ENCODE peak calls at places on chromosomes 4 and X, in five cellular contexts. S is coronary artery, F is nephron progenitor cell, K is cardiac fibroblast, H is mammary epithelial cell. N is an unnamed sample.

GRCh38 chrX:19904778-19905367 is 17.5 kb upstream of the SH3KBP1 start:
- DNase-seq in S (no peak), F (peak), K (peak), H (peak), N (peak)

GRCh38 chr4:89434364-89434988 is 126.9 kb upstream of the GPRIN3 start:
- DNase-seq in S (no peak), F (no peak), K (peak), H (peak), N (peak)

GRCh38 chr4:100367451-100367850 is 150.4 kb downstream of the EMCN start:
- DNase-seq in S (no peak), F (no peak), K (no peak), H (no peak), N (no peak)

GRCh38 chr4:47442980-47443379 is 20.5 kb downstream of the COMMD8 start:
- DNase-seq in S (no peak), F (no peak), K (no peak), H (no peak), N (no peak)

GRCh38 chr4:163191999-163192398 is 25.3 kb upstream of the NAF1 start:
- DNase-seq in S (no peak), F (no peak), K (peak), H (peak), N (peak)

GRCh38 chrX:16186380-16187007 is 19.2 kb downstream of the MAGEB17 start:
- DNase-seq in S (no peak), F (no peak), K (no peak), H (no peak), N (no peak)

GRCh38 chrX:48835524-48836329 is at the start of gene PCSK1N:
- DNase-seq in S (no peak), F (peak), K (no peak), H (peak), N (no peak)

GRCh38 chr4:35963969-35964515 is 280.3 kb downstream of the ARAP2 start:
- DNase-seq in S (no peak), F (no peak), K (peak), H (peak), N (no peak)

GRCh38 chr4:82611982-82612381 is 50.2 kb upstream of the TMEM150C start:
- DNase-seq in S (no peak), F (no peak), K (no peak), H (no peak), N (no peak)

GRCh38 chrX:32137525-32137924 is 1065.7 kb upstream of the FTHL17 start:
- DNase-seq in S (no peak), F (peak), K (peak), H (no peak), N (no peak)

GRCh38 chr4:31461425-31461824 is 741.3 kb downstream of the PCDH7 start:
- DNase-seq in S (no peak), F (no peak), K (peak), H (peak), N (no peak)

GRCh38 chr4:7817877-7818675 is 121.6 kb downstream of the AFAP1 start:
- DNase-seq in S (no peak), F (no peak), K (no peak), H (no peak), N (no peak)

GRCh38 chrX:107744868-107745267 is 30.7 kb downstream of the TSC22D3 start:
- DNase-seq in S (no peak), F (no peak), K (no peak), H (no peak), N (no peak)

GRCh38 chr4:53601251-53601764 is 10.0 kb upstream of the LNX1 start:
- DNase-seq in S (no peak), F (peak), K (peak), H (no peak), N (no peak)

GRCh38 chr4:110287130-110287529 is 88.7 kb upstream of the ELOVL6 start:
- DNase-seq in S (no peak), F (no peak), K (peak), H (peak), N (peak)

GRCh38 chr4:71261633-71262121 is 77.1 kb upstream of the SLC4A4 start:
- DNase-seq in S (no peak), F (no peak), K (no peak), H (no peak), N (no peak)

GRCh38 chr4:105979506-105979905 is 84.2 kb downstream of the NPNT start:
- DNase-seq in S (no peak), F (no peak), K (no peak), H (no peak), N (peak)

GRCh38 chrX:31854716-31855115 is 782.9 kb upstream of the FTHL17 start:
- DNase-seq in S (no peak), F (no peak), K (no peak), H (no peak), N (no peak)

GRCh38 chrX:16711219-16712115 is 1.0 kb downstream of the CTPS2 start:
- DNase-seq in S (no peak), F (no peak), K (no peak), H (no peak), N (no peak)

GRCh38 chr4:85966308-85966882 is 393.5 kb downstream of the MAPK10 start:
- DNase-seq in S (no peak), F (no peak), K (peak), H (no peak), N (no peak)

GRCh38 chr4:85928775-85929585 is 430.9 kb downstream of the MAPK10 start:
- DNase-seq in S (no peak), F (no peak), K (peak), H (peak), N (peak)

GRCh38 chr4:75671802-75672421 is 1.3 kb downstream of the G3BP2 start:
- DNase-seq in S (no peak), F (no peak), K (peak), H (no peak), N (no peak)

GRCh38 chr4:60201052-60201673 is 999.0 kb upstream of the ADGRL3 start:
- DNase-seq in S (no peak), F (peak), K (peak), H (peak), N (peak)

GRCh38 chr4:77219266-77219665 is 62.3 kb downstream of the CCNG2 start:
- DNase-seq in S (no peak), F (no peak), K (no peak), H (no peak), N (no peak)

GRCh38 chr4:121246698-121247097 is 82.6 kb upstream of the TNIP3 start:
- DNase-seq in S (no peak), F (no peak), K (no peak), H (no peak), N (no peak)

GRCh38 chrX:20455001-20455400 is 188.3 kb upstream of the RPS6KA3 start:
- DNase-seq in S (no peak), F (no peak), K (peak), H (no peak), N (peak)

DNA sequence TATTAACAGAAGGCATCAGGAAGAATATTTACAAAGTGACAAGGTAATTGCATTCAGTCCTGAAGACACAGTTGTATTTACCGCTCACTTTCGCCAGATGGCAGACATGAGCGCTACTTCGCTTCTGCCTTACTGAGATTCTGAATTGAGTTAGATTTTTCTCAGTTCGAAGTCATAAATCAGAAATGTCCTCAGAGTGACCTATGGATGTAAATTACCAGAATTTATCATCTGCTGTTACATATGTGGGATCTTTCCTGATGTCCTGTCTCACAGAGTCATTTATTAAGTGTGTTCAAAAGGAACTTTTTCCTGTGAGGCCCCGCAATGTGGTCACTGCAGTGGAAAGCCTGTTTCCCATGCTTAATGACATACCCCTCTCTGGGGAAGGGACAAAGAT is 97.3 kb upstream of the DCLK2 start:
- DNase-seq in S (no peak), F (peak), K (peak), H (peak), N (peak)
- TF ChIP-seq CTCF in S (peak), F (peak), K (peak), H (peak), N (peak)

DNA sequence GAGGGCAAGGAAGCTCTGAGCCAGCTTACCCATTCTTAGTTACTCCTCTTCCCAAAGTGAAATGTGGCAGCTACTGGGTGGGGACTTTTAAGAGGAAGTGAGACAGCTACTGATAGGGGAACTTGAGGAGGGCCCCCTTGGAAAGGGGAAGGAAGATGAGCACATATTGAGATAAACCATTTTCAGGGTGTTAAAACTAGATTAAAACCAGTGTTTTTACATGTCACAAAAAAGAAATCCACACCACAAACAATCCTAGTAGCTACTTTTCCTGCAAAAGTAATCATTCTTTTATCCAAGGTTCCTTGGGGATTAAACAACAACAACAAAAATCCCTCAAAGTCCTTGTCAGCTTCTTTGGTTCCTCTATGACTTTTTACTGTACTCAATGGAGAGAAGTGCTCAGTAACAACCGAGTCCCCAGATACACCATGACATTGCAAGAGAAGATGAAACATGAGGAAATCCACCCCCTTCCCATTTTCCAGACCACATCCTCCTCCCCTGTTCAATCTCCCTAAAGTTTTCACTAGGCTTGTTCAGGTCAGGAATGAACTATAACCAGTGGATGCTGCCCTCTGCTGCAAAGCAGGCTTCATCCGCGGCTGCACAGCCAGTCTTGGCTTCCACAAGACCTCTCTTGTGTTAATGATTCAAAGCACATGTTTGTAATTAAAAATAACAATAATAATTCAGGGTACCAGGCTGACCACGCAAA is 113.5 kb upstream of the TMEM164 start:
- DNase-seq in S (no peak), F (peak), K (peak), H (no peak), N (peak)
- TF ChIP-seq CTCF in S (no peak), F (no peak), K (peak), H (peak), N (peak)

DNA sequence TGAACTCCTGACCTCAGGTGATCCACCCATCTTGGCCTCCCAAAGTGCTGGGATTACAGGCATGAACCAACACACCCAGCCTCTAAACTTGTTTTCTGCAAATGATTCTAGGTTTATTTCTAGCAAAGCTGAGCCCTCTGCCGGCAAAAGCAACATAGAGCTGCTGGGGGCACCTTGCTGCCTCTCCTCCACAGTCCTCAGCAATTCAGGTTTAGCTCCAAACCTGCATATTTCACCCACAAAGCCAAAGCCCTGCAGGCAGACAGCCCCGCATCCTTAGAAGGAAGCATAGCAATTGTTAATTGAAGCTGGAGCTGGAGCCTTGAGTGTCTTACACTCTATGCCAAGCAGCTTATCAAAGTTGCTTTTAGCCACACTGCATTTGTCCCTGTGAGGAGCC is 24.9 kb upstream of the OCIAD2 start:
- DNase-seq in S (no peak), F (no peak), K (no peak), H (no peak), N (no peak)
- TF ChIP-seq CTCF in S (no peak), F (no peak), K (no peak), H (no peak), N (no peak)

DNA sequence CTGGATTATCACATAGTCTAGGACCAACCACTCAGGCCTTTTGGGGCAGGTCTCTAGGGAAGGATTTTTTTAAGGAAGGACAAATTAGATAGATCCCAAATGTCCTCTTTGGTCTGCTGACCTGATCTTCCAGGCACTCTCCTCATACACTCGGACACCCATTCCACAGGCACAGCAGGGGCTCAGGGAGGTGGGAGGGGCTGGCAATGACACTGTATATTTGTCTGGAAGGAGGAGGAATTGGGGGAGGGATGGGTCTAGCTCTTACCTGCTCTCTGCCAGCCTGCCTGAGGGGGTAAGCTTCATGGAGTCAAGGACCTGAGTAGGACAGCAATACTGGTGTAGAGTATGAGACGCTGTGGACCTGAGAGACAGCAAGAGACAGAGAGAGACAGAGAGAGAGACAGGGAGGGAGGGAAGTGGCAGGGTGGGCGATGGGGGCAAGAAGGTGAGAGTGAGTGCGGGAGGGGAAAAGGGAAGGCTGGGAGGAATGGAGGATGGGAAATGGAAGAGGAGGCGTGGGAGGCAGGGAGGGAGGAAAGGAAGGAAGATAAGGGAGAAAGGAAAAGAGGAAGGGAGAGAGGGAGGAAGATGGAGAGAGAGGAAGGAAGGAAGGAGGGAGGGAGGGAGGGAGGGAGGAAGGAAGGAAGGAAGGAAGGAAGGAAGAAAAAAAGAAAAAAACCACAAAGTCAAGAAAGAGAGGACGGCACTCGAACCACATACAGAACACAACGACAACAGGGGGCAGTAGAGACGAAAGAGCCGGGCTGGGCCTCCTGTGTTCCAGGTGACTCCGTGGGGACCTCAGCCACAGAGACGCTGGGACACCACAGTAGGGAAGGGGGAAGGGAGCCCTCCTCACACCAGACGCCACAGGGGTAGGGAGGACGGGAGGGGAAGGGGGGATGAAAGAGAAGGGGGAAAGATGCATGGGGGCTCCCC is 1.8 kb downstream of the IQSEC2 start:
- DNase-seq in S (no peak), F (no peak), K (no peak), H (no peak), N (no peak)
- TF ChIP-seq CTCF in S (no peak), F (no peak), K (no peak), H (no peak), N (no peak)

DNA sequence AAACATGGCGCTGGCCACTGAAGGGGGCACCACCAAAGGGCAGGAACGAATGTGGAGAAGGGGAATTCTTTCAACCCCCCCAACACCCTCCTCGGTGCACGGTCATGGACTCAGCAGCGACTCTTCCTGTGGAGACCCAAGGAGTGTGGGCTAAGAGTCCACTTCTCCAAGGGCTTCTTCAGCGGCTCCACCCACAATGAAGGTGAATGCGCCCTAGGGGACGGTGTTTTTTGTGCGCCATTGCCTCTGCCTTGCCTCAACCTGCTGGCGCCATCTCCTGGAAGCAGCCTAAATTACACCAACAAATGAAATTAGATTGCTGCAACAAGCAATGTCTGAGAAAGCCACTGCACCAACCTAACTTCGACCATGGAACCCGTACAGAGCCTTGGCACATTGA is 169.2 kb upstream of the MAGEB18 start:
- DNase-seq in S (no peak), F (peak), K (peak), H (no peak), N (no peak)
- TF ChIP-seq CTCF in S (no peak), F (peak), K (peak), H (peak), N (no peak)

GRCh38 chrX:40006025-40007017 is 91.4 kb downstream of the BCOR start:
- DNase-seq in S (no peak), F (peak), K (no peak), H (no peak), N (no peak)
- TF ChIP-seq CTCF in S (no peak), F (no peak), K (no peak), H (no peak), N (no peak)

GRCh38 chrX:135713795-135714194 is 356 bp downstream of the CT45A1 start:
- DNase-seq in S (no peak), F (no peak), K (no peak), H (no peak), N (no peak)

DNA sequence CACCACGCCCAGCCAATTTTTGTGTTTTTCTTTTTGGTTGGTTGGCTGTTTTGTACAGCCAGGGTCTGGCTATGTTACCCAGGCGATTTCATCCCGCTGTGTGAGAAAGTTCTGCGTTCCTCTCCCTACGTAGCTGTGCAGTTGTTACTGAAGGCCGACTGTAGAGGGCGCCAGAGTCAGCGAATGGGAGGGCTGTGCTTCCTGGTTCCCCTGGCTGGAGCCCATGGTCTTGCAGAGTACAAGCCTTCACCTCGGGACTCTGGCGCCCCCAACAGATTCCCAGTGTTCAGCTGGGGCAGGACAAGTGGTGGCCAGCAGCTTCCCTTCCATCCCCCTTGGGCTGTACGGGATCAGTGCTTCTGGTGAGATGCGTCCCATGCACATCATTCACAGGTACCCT is 5.6 kb upstream of the CT45A1 start:
- DNase-seq in S (no peak), F (peak), K (no peak), H (no peak), N (no peak)
- TF ChIP-seq CTCF in S (no peak), F (no peak), K (no peak), H (peak), N (peak)

GRCh38 chrX:114162068-114162735 is 421.7 kb upstream of the HTR2C start:
- DNase-seq in S (no peak), F (peak), K (no peak), H (no peak), N (no peak)
- TF ChIP-seq CTCF in S (no peak), F (no peak), K (no peak), H (no peak), N (no peak)

DNA sequence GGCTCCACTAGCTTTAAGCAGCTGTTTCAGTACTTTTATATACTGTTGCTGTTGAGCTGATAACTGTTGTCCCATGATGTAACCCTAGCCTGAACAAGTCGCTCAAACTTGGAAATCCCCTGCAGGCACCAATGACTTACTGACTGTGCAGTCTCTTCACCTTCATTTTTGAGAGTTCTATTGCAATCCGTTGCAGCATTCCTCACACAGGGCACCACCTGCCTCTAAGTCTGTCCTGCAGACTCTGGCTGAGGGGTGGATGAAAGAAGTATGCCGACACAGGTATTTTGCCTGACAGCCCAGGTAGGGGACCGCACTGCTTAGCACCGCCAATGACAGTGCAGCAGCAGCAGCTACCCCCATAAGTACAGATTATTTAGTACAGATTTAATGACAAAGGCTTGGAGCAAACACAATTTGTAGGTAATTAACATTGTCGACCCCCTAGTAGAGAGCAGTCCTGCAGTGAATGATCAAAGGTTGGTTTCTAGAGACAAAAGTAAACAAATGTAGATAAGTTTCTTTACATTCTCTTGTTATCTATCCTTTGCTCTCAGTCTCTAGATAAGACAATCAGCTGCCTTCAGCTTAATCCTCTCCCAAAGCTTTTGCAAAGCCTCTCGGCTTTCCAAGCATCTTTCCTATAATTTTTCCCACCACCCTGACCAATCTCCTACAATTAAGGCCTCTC is 205.0 kb downstream of the PABPC4L start:
- DNase-seq in S (no peak), F (no peak), K (no peak), H (no peak), N (no peak)
- TF ChIP-seq CTCF in S (no peak), F (no peak), K (no peak), H (no peak), N (no peak)

GRCh38 chrX:71859637-71860036 is 51.0 kb upstream of the NHSL2 start:
- DNase-seq in S (no peak), F (peak), K (peak), H (peak), N (peak)
- TF ChIP-seq CTCF in S (peak), F (peak), K (peak), H (peak), N (peak)